ENCODE peak calls at places on chromosome 19, in five cellular contexts. I is M059J; V is Jurkat, Clone E6-1; S is midbrain; Z is GM23248. L is an unnamed sample.

GRCh38 chr19:41811981-41812380 is 15.6 kb downstream of the CEACAM3 start:
- DNase-seq in S (no peak), I (no peak), V (no peak), Z (no peak), L (no peak)

GRCh38 chr19:45439569-45440258 is 16.0 kb upstream of the ERCC1 start:
- DNase-seq in V (peak; percentile 55), S (peak; percentile 83), I (peak; percentile 81), Z (peak; percentile 92), L (peak; percentile 96)

GRCh38 chr19:34576292-34576691 is 94.7 kb downstream of the WTIP start:
- DNase-seq in I (no peak), S (no peak), Z (no peak), V (no peak), L (no peak)

GRCh38 chr19:788821-789472 is 8.3 kb upstream of the PTBP1 start:
- DNase-seq in V (no peak), Z (peak; percentile 65), I (no peak), S (no peak), L (no peak)

GRCh38 chr19:40213251-40213793 is 4.9 kb downstream of the TTC9B start:
- DNase-seq in V (no peak), S (no peak), Z (no peak), I (no peak), L (no peak)

GRCh38 chr19:11205939-11206570 is 8.7 kb upstream of the KANK2 start:
- DNase-seq in I (no peak), S (no peak), V (no peak), Z (no peak), L (no peak)

GRCh38 chr19:45821103-45821521 is 6.0 kb upstream of the RSPH6A start:
- DNase-seq in Z (no peak), I (no peak), S (no peak), V (no peak), L (no peak)

GRCh38 chr19:53101518-53101917 is 1.7 kb downstream of the ZNF160 start:
- DNase-seq in I (peak; percentile 18), S (no peak), Z (peak; percentile 34), V (peak; percentile 27), L (no peak)

GRCh38 chr19:55304279-55304978 is 20.6 kb downstream of the BRSK1 start:
- DNase-seq in I (peak; percentile 54), Z (peak; percentile 43), S (no peak), V (no peak), L (no peak)

L was measured in SJSA1.